ENCODE peak calls at places on chromosomes 2 and 18, in four cellular contexts. X is neuronal stem cell, C is trophoblast cell, Q is H1. S is an unnamed sample.

GRCh38 chr2:85133751-85134254 is 611 bp downstream of the TCF7L1 start:
- DNase-seq in X (peak; percentile 41), C (peak; percentile 61), Q (no peak), S (peak; percentile 66)

GRCh38 chr2:618591-618990 is 58.6 kb downstream of the TMEM18 start:
- DNase-seq in X (no peak), C (no peak), Q (no peak), S (no peak)

GRCh38 chr2:207938886-207939285 is 86.4 kb downstream of the PLEKHM3 start:
- DNase-seq in X (no peak), C (no peak), Q (no peak), S (no peak)

GRCh38 chr18:41955688-41956087 is 654 bp downstream of the PIK3C3 start:
- DNase-seq in X (no peak), C (no peak), Q (no peak), S (no peak)

GRCh38 chr2:111032721-111033532 is 87.8 kb upstream of the BCL2L11 start:
- DNase-seq in X (no peak), C (peak; percentile 26), Q (no peak), S (no peak)

GRCh38 chr2:75416420-75417342 is 144.1 kb downstream of the EVA1A start:
- DNase-seq in X (no peak), C (no peak), Q (no peak), S (no peak)

GRCh38 chr2:171836151-171836910 is 57.7 kb downstream of the SLC25A12 start:
- DNase-seq in X (no peak), C (no peak), Q (no peak), S (no peak)

GRCh38 chr2:236642584-236643291 is 73.1 kb downstream of the ACKR3 start:
- DNase-seq in X (no peak), C (peak; percentile 96), Q (peak; percentile 33), S (peak; percentile 98)

GRCh38 chr2:190820416-190820815 is 60.2 kb upstream of the GLS start:
- DNase-seq in X (no peak), C (no peak), Q (no peak), S (no peak)

GRCh38 chr2:227853204-227853629 is 18.2 kb upstream of the DAW1 start:
- DNase-seq in X (no peak), C (no peak), Q (no peak), S (no peak)

GRCh38 chr2:109344270-109344805 is 215.3 kb downstream of the SH3RF3 start:
- DNase-seq in X (no peak), C (no peak), Q (no peak), S (no peak)

GRCh38 chr2:132677661-132678060 is 7.7 kb upstream of the LYPD1 start:
- DNase-seq in X (no peak), C (no peak), Q (no peak), S (no peak)

DNA sequence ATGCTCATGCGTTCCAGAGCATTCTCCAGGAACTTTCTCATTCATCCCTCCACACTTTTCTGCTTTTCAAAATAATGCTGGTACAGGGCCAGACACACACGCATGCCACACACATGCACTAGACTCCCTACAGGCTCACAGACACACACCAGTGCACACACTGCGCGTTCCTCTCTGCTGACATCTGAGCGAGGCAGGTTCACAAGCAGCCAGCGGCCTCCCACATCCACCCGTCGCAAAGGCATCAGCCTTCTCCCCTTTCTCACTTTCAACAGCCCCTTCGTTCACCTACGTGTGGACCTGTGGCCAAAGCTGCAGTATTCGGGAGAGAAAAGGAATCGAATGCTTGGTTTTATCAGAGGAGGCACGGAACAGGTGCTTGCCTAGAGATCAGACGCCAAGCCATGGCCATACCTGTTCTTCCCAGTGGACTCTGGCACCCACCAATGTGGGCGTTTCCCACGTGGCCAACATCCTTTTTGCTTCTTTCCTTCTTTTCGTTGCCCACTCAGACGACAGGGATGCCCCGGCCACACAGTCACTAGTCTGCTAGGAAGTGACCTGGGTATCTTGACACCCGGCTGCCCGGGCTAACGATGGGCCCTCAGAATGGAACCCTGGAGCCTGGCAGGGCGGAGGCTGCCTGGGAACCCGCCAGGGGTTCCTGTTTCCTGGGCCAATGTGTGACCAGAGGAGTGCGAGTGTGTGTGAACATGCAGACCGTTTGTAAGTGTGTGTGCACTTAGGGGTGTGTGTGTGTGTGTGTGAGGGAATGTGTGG is 85.8 kb upstream of the ID2 start:
- DNase-seq in X (no peak), C (no peak), Q (no peak), S (no peak)
- H3K4me3 ChIP-seq in X (no peak overlapping the region), C (peak overlapping the region; percentile 51), Q (no peak overlapping the region), S (no peak overlapping the region)

GRCh38 chr2:175187378-175187777 is 5.9 kb upstream of the ATP5MC3 start:
- DNase-seq in X (no peak), C (no peak), Q (no peak), S (peak; percentile 30)
- H2BK12ac ChIP-seq in X (no peak overlapping the region), C (no peak overlapping the region), Q (no peak overlapping the region), S (no peak overlapping the region)

GRCh38 chr2:219530048-219530963 is 13.3 kb downstream of the CHPF start:
- DNase-seq in X (peak; percentile 82), C (peak; percentile 80), Q (no peak), S (peak; percentile 82)
- H3K4me3 ChIP-seq in X (no peak overlapping the region), C (no peak overlapping the region), Q (no peak overlapping the region), S (no peak overlapping the region)

GRCh38 chr18:40925071-40925541 is 1029.9 kb upstream of the PIK3C3 start:
- DNase-seq in X (no peak), C (no peak), Q (no peak), S (no peak)
- H2BK12ac ChIP-seq in X (no peak overlapping the region), C (no peak overlapping the region), Q (no peak overlapping the region), S (no peak overlapping the region)

GRCh38 chr2:213018340-213018901 is 133.0 kb downstream of the IKZF2 start:
- DNase-seq in X (no peak), C (no peak), Q (no peak), S (no peak)
- H3K4me3 ChIP-seq in X (no peak overlapping the region), C (no peak overlapping the region), Q (no peak overlapping the region), S (no peak overlapping the region)

S was measured in mesenchymal stem cell.